ENCODE peak calls at places on chromosomes 1 and 21, in ten cellular contexts. H, G, R, J, U, S, Z, Y, T and A are unnamed samples.

GRCh38 chr1:33181038-33181861 is 593 bp downstream of the TRIM62 start:
- DNase-seq in H (no peak), R (peak; percentile 85), T (peak; percentile 8), S (peak; percentile 83), J (peak; percentile 61), U (peak; percentile 51), Z (peak; percentile 36), G (peak; percentile 54), Y (peak; percentile 44), A (peak; percentile 68)

GRCh38 chr1:244801246-244801645 is 34.2 kb upstream of the COX20 start:
- DNase-seq in R (peak; percentile 59), Y (peak; percentile 10), T (peak; percentile 32), G (no peak), S (peak; percentile 42), Z (peak; percentile 57), U (no peak), H (peak; percentile 90), J (no peak), A (peak; percentile 31)

GRCh38 chr1:47382399-47382983 is 33.6 kb upstream of the FOXE3 start:
- DNase-seq in S (no peak), H (no peak), J (no peak), Z (no peak), G (no peak), R (no peak), U (no peak), T (no peak), Y (no peak), A (no peak)

GRCh38 chr1:211480941-211481545 is 10.9 kb downstream of the RD3 start:
- DNase-seq in Y (no peak), T (no peak), H (no peak), S (peak; percentile 25), U (no peak), Z (no peak), R (no peak), G (no peak), J (no peak), A (no peak)

GRCh38 chr21:36321325-36322082 is 1.5 kb downstream of the MORC3 start:
- DNase-seq in R (peak; percentile 58), U (no peak), G (no peak), S (no peak), T (no peak), Z (no peak), H (peak; percentile 38), Y (no peak), J (no peak), A (peak; percentile 33)

GRCh38 chr1:83828456-83828855 is 170.5 kb downstream of the TTLL7 start:
- DNase-seq in U (no peak), J (no peak), Z (no peak), R (no peak), Y (no peak), T (no peak), H (no peak), S (no peak), G (no peak), A (no peak)

GRCh38 chr1:47663286-47663685 is 225.4 kb downstream of the FOXD2 start:
- DNase-seq in R (peak; percentile 25), J (no peak), Z (no peak), T (no peak), G (no peak), U (no peak), H (no peak), S (peak; percentile 37), Y (no peak), A (no peak)

GRCh38 chr1:216903389-216903754 is 180.1 kb upstream of the ESRRG start:
- DNase-seq in Y (no peak), T (no peak), G (no peak), J (no peak), H (no peak), S (no peak), R (peak; percentile 55), U (no peak), Z (no peak), A (no peak)

GRCh38 chr21:28771790-28772501 is 220.7 kb downstream of the LTN1 start:
- DNase-seq in S (no peak), Z (no peak), J (no peak), Y (peak; percentile 1), T (no peak), U (no peak), G (no peak), H (no peak), R (no peak), A (no peak)

GRCh38 chr1:156475568-156476500 is 24.7 kb downstream of the MEF2D start:
- DNase-seq in Z (no peak), U (peak; percentile 77), H (no peak), Y (no peak), G (peak; percentile 73), J (no peak), R (no peak), T (no peak), S (peak; percentile 98), A (peak; percentile 73)

GRCh38 chr1:212949771-212950170 is 570 bp upstream of the VASH2 start:
- DNase-seq in H (no peak), S (no peak), R (no peak), G (no peak), Z (no peak), Y (no peak), J (no peak), U (no peak), T (no peak), A (no peak)
- H3K4me1 ChIP-seq in H (peaks cover 71% of the 10 kb centered on the region), S (no peaks in the 10 kb centered on the region), R (no peaks in the 10 kb centered on the region), G (no peaks in the 10 kb centered on the region), Z (peaks cover 7% of the 10 kb centered on the region), Y (no peaks in the 10 kb centered on the region), J (no peaks in the 10 kb centered on the region), U (peaks cover 14% of the 10 kb centered on the region), T (no peaks in the 10 kb centered on the region), A (no peaks in the 10 kb centered on the region)

DNA sequence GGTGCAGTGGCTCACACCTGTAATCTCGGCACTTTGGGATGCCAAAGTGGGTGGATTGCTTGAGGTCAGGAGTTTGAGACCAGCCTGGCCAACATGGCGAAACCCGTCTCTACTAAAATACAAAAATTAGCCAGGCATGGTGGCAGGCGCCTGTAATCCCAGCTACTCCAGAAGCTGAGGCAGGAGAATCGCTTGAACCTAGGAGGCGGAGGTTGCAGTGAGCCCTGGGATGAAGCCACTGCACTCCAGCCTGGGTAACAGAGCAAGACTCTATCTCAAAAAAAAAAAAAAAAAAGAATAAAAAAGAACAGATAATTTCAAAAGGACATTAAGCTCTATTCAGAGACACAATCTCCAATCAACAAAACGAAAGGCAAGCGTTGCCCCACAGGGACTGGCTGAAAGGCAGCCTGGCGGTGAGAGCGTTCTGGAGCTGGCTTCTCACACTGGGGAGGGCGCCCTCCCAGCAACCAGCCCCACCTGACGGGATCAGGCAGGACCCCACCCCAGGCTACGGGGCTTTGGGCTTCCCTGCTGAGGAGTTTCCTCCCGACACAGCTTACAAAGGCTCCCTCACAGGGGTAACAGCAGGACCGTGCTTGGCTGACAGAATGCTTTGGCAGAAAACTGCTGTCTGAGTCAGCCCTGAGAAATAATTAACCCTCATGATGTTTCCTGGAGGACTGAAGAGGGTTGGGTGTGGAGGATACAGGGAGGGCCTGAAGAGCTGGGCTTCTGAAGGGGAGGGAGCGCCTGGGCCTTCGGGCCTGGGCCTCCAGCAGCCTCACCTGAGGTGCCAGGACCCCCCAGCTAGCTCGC is 31.1 kb upstream of the SRP9 start:
- DNase-seq in R (peak; percentile 98), Z (peak; percentile 89), G (peak; percentile 79), T (no peak), U (peak; percentile 69), J (peak; percentile 59), S (peak; percentile 79), Y (peak; percentile 59), H (no peak), A (peak; percentile 80)
- TF ChIP-seq CTCF in R (peak; percentile 63), Z (no peak), G (no peak), T (no peak), U (peak; percentile 40), J (no peak), S (peak; percentile 26), Y (no peak), H (no peak), A (no peak)

GRCh38 chr1:230713138-230713537 is 784 bp downstream of the AGT start:
- DNase-seq in U (no peak), J (no peak), T (no peak), Z (no peak), H (no peak), R (no peak), G (no peak), S (no peak), Y (no peak), A (no peak)
- H3K4me3 ChIP-seq in U (peak overlapping the region; percentile 55), J (peak overlapping the region; percentile 32), T (no peak overlapping the region), Z (no peak overlapping the region), H (no peak overlapping the region), R (no peak overlapping the region), G (no peak overlapping the region), S (peak overlapping the region; percentile 52), Y (no peak overlapping the region), A (no peak overlapping the region)

GRCh38 chr1:2110191-2110737 is 60.1 kb downstream of the PRKCZ start:
- DNase-seq in U (no peak), J (no peak), R (no peak), S (no peak), H (no peak), Y (no peak), G (no peak), Z (no peak), T (no peak), A (no peak)
- H3K4me1 ChIP-seq in U (no peaks in the 10 kb centered on the region), J (no peaks in the 10 kb centered on the region), R (no peaks in the 10 kb centered on the region), S (no peaks in the 10 kb centered on the region), H (peaks cover 15% of the 10 kb centered on the region), Y (no peaks in the 10 kb centered on the region), G (no peaks in the 10 kb centered on the region), Z (no peaks in the 10 kb centered on the region), T (no peaks in the 10 kb centered on the region), A (no peaks in the 10 kb centered on the region)

GRCh38 chr1:17276568-17276967 is 27.7 kb downstream of the PADI3 start:
- DNase-seq in Y (peak; percentile 88), T (no peak), Z (peak; percentile 72), J (no peak), R (no peak), S (no peak), G (no peak), U (no peak), H (no peak), A (no peak)

GRCh38 chr1:17274186-17275170 is 25.6 kb downstream of the PADI3 start:
- DNase-seq in Z (peak; percentile 69), T (no peak), J (peak; percentile 58), G (peak; percentile 74), U (no peak), S (no peak), Y (peak; percentile 71), R (peak; percentile 90), H (peak; percentile 32), A (peak; percentile 62)

GRCh38 chr1:17280436-17280835 is 27.6 kb upstream of the PADI4 start:
- DNase-seq in R (no peak), Z (no peak), T (no peak), S (no peak), J (no peak), G (no peak), Y (no peak), U (no peak), H (no peak), A (no peak)

GRCh38 chr1:17279001-17279830 is 28.8 kb upstream of the PADI4 start:
- DNase-seq in T (no peak), R (no peak), U (no peak), S (no peak), J (no peak), Z (no peak), G (no peak), H (no peak), Y (no peak), A (peak; percentile 87)

GRCh38 chr1:17277511-17278159 is 28.7 kb downstream of the PADI3 start:
- DNase-seq in H (no peak), U (no peak), J (no peak), R (no peak), T (no peak), S (no peak), Z (no peak), G (no peak), Y (no peak), A (no peak)
- TF ChIP-seq CTCF in H (no peak), U (no peak), J (no peak), R (no peak), T (no peak), S (no peak), Z (no peak), G (no peak), Y (no peak), A (no peak)